ENCODE peak calls at places on chromosomes 2 and 18, in four cellular contexts. Y is body of pancreas; D is stimulated activated naive CD8-positive, alpha-beta T cell treated with anti-CD3 and anti-CD28 coated beads, Interleukin-15, amount 100 ng/mL, for 72 hours; K is M059J. P is an unnamed sample.

GRCh38 chr2:86446060-86446459 is 4.9 kb downstream of the KDM3A start:
- DNase-seq in Y (no peak), D (no peak), K (peak), P (no peak)

GRCh38 chr2:109384308-109385271 is 229.2 kb downstream of the SEPTIN10 start:
- DNase-seq in Y (no peak), D (no peak), K (no peak), P (no peak)

GRCh38 chr2:216698895-216699294 is 3.5 kb upstream of the IGFBP5 start:
- DNase-seq in Y (no peak), D (no peak), K (peak), P (peak)

GRCh38 chr18:76554788-76555187 is 59.7 kb upstream of the ZNF516 start:
- DNase-seq in Y (no peak), D (no peak), K (no peak), P (no peak)

GRCh38 chr18:6103758-6104157 is 208.4 kb upstream of the TMEM200C start:
- DNase-seq in Y (no peak), D (no peak), K (no peak), P (no peak)

GRCh38 chr2:106129150-106129549 is 65.0 kb downstream of the UXS1 start:
- DNase-seq in Y (no peak), D (no peak), K (no peak), P (no peak)

GRCh38 chr18:8706545-8706980 is 1.2 kb downstream of the MTCL1 start:
- DNase-seq in Y (no peak), D (no peak), K (peak), P (no peak)

GRCh38 chr18:57231846-57232245 is 85.0 kb downstream of the BOD1L2 start:
- DNase-seq in Y (no peak), D (no peak), K (no peak), P (no peak)

GRCh38 chr2:27282892-27283291 is 663 bp downstream of the TRIM54 start:
- DNase-seq in Y (no peak), D (no peak), K (no peak), P (no peak)

GRCh38 chr2:2157400-2157799 is 173.7 kb downstream of the MYT1L start:
- DNase-seq in Y (no peak), D (no peak), K (no peak), P (no peak)

GRCh38 chr18:67199993-67200617 is 316.4 kb downstream of the DSEL start:
- DNase-seq in Y (no peak), D (no peak), K (peak), P (peak)

GRCh38 chr2:73259704-73260337 is 24.5 kb downstream of the FBXO41 start:
- DNase-seq in Y (no peak), D (no peak), K (no peak), P (no peak)

GRCh38 chr18:70693196-70693595 is 404.4 kb downstream of the SOCS6 start:
- DNase-seq in Y (no peak), D (no peak), K (no peak), P (no peak)

GRCh38 chr2:130810490-130810889 is 26.2 kb upstream of the ARHGEF4 start:
- DNase-seq in Y (no peak), D (no peak), K (no peak), P (no peak)

GRCh38 chr2:9627310-9627709 is 3.5 kb downstream of the YWHAQ start:
- DNase-seq in Y (no peak), D (no peak), K (peak), P (no peak)

GRCh38 chr18:10838594-10838993 is 310.8 kb downstream of the PIEZO2 start:
- DNase-seq in Y (no peak), D (no peak), K (peak), P (no peak)

GRCh38 chr2:148577845-148578492 is 66.6 kb upstream of the EPC2 start:
- DNase-seq in Y (no peak), D (no peak), K (no peak), P (no peak)

GRCh38 chr18:59822612-59823275 is 77.1 kb upstream of the PMAIP1 start:
- DNase-seq in Y (no peak), D (no peak), K (no peak), P (no peak)

GRCh38 chr2:5937865-5938565 is 245.8 kb downstream of the SOX11 start:
- DNase-seq in Y (no peak), D (no peak), K (no peak), P (no peak)

GRCh38 chr2:106098081-106098480 is 96.0 kb downstream of the UXS1 start:
- DNase-seq in Y (no peak), D (peak), K (no peak), P (no peak)

GRCh38 chr2:28958689-28959088 is 22.4 kb upstream of the TOGARAM2 start:
- DNase-seq in Y (peak), D (peak), K (peak), P (peak)

GRCh38 chr2:111662771-111663470 is 221.1 kb downstream of the ANAPC1 start:
- DNase-seq in Y (no peak), D (peak), K (peak), P (no peak)

GRCh38 chr2:86050301-86050700 is 55.4 kb downstream of the POLR1A start:
- DNase-seq in Y (no peak), D (no peak), K (no peak), P (no peak)

GRCh38 chr2:101831351-101831865 is 133.9 kb downstream of the MAP4K4 start:
- DNase-seq in Y (peak), D (peak), K (peak), P (peak)

GRCh38 chr2:111171337-111171930 is 50.7 kb downstream of the BCL2L11 start:
- DNase-seq in Y (no peak), D (no peak), K (no peak), P (no peak)

GRCh38 chr18:7567487-7568425 is 640 bp downstream of the PTPRM start:
- DNase-seq in Y (peak), D (peak), K (no peak), P (no peak)

GRCh38 chr2:146964494-146964893 is 880.3 kb upstream of the ACVR2A start:
- DNase-seq in Y (no peak), D (no peak), K (no peak), P (no peak)

GRCh38 chr18:7158201-7158600 is 40.6 kb upstream of the LAMA1 start:
- DNase-seq in Y (no peak), D (no peak), K (peak), P (peak)

GRCh38 chr2:203869610-203870042 is 2.1 kb downstream of the CTLA4 start:
- DNase-seq in Y (no peak), D (peak), K (no peak), P (no peak)

GRCh38 chr2:223744580-223744979 is 92.8 kb downstream of the AP1S3 start:
- DNase-seq in Y (no peak), D (no peak), K (no peak), P (no peak)